ENCODE peak calls at places on chromosomes 12 and 14, in five cellular contexts. X is testis, Y is right lobe of liver, C is suprapubic skin, D is spleen. N is an unnamed sample. For H3K4me1, the result is how much of the 10 kb centered on the place peaks cover.

GRCh38 chr12:65615091-65615490 is 209.2 kb upstream of the HMGA2 start:
- DNase-seq in D (no peak), C (no peak), Y (no peak), X (no peak), N (no peak)

GRCh38 chr12:124513297-124513867 is 54.0 kb downstream of the NCOR2 start:
- DNase-seq in Y (no peak), D (no peak), C (no peak), X (no peak), N (no peak)

GRCh38 chr12:78062781-78063180 is 232.1 kb downstream of the NAV3 start:
- DNase-seq in D (no peak), X (peak), C (no peak), Y (no peak), N (no peak)

GRCh38 chr12:54197037-54197909 is 8.5 kb upstream of the SMUG1 start:
- DNase-seq in Y (no peak), X (no peak), D (no peak), C (no peak), N (peak)

GRCh38 chr12:9868951-9869306 is 225 bp downstream of the CLEC2B start:
- DNase-seq in Y (no peak), C (no peak), D (no peak), X (no peak), N (no peak)

GRCh38 chr12:47038270-47038748 is 41.1 kb upstream of the PCED1B start:
- DNase-seq in C (no peak), Y (no peak), X (no peak), D (no peak), N (no peak)

GRCh38 chr12:12447837-12448236 is 91.0 kb downstream of the BORCS5 start:
- DNase-seq in X (no peak), Y (no peak), C (no peak), D (no peak), N (no peak)

GRCh38 chr12:47414511-47414910 is 291.3 kb downstream of the RPAP3 start:
- DNase-seq in X (no peak), C (no peak), Y (no peak), D (no peak), N (no peak)

GRCh38 chr12:59173696-59174095 is 253.4 kb upstream of the LRIG3 start:
- DNase-seq in C (no peak), Y (no peak), D (no peak), X (no peak), N (no peak)
- TF ChIP-seq POLR2A in C (no peak), Y (no peak), D (no peak), X (no peak), N (no peak)

DNA sequence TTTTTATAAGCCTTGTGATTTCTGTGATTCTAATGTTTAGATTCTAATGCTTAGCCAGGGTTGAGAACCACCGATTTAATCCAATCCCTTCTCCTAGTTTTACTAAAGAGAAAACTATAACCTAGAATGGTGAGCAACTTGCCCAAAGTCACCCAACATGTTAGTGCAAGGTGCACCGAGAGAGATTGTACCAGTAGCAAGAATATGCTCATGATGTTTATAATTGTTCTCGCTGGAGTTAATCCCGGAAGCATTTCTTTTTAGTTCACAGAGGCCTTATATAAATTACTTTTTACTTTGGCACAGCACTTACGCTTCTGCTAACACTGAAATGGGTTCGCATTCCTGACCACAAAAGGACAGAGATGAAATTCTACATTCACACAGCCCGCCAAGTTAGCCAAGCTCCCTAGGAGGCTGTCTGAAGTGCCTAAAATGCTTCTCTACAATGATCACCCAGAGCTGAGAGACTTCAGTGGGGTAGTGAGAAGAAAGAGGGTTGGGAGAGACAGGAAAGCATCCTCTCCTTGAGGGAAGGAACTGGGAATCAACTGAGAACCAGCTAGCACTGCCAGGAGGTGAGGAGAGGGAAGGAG is 579 bp upstream of the BLOC1S1 start:
- DNase-seq in Y (no peak), X (no peak), D (no peak), C (no peak), N (no peak)
- H3K4me3 ChIP-seq in Y (peak), X (peak), D (peak), C (peak), N (peak)

GRCh38 chr14:65414961-65415589 is 2.5 kb downstream of the FUT8 start:
- DNase-seq in C (no peak), D (no peak), X (peak), Y (no peak), N (no peak)
- H3K4me1 ChIP-seq in C (under half), D (under half), X (under half), Y (under half), N (under half)

GRCh38 chr12:55845785-55846496 is 3.2 kb upstream of the MMP19 start:
- DNase-seq in X (no peak), Y (no peak), C (peak), D (no peak), N (no peak)

GRCh38 chr12:55847033-55847432 is 4.3 kb upstream of the MMP19 start:
- DNase-seq in Y (no peak), X (no peak), C (peak), D (no peak), N (no peak)

GRCh38 chr12:55849616-55850015 is 6.9 kb upstream of the MMP19 start:
- DNase-seq in C (peak), D (no peak), X (no peak), Y (no peak), N (no peak)

GRCh38 chr12:55845349-55845748 is 2.6 kb upstream of the MMP19 start:
- DNase-seq in Y (no peak), D (no peak), C (peak), X (no peak), N (no peak)

DNA sequence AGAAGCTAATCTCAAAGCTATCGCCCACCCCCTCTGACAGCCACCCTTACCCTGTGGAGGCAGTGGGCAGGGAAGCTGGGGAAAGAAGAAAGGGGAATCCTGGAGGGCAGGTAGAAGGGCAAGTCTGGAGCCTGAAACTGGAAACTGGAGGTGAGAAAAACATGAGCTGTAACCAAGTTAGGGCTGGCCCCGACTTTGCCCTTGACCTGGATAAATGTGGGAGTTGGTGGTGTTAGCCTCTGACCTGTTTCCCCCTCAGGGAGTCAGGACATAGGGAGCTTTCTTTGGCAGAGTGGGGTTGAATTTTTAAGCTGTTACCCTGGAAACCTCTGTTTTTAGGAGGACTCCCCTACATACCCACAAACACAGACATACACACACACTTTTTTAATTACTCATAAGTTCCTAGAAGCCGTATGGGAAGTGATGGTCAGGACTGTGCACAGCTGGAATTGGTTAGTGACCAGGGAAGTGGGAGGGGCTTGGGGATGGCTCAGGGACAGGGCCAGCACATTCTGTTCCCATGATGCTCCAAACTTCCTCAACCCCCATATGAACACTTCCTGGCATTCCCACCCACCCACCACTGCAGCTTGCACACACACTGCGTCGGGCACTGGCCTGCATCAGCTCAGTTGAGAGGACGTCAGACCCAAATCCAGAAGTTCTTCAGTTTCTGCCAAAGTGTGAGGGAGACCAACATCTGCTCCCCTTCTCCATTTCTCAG is 5.0 kb upstream of the MMP19 start:
- DNase-seq in Y (peak), C (peak), X (peak), D (peak), N (peak)
- TF ChIP-seq POLR2A in Y (peak), C (peak), X (no peak), D (no peak), N (peak)

DNA sequence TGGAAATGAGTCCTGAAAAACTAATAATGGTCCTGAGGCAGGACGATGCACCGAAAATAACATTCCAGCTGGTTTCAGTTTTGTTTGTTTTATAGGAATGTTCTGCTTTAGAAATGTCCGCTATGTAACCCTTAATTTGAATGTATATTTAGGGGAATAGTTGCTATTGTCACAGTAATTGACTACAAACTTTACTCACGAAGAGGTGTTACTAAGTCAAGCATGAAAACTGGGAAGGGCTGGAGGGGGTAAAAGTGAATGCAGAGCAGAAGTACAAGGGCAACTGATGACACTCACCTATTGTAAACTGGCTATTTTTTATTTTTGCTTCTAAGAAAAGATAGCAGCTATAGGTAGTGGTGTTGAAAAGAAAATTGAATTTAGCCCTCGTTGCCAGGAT is 230.7 kb upstream of the SYT10 start:
- DNase-seq in D (no peak), C (no peak), X (no peak), Y (no peak), N (no peak)
- H3K4me3 ChIP-seq in D (no peak), C (no peak), X (no peak), Y (no peak), N (no peak)

GRCh38 chr12:88683628-88684027 is 103.4 kb upstream of the KITLG start:
- DNase-seq in X (no peak), C (no peak), Y (no peak), D (no peak), N (no peak)

GRCh38 chr12:88684610-88685009 is 104.3 kb upstream of the KITLG start:
- DNase-seq in D (no peak), C (no peak), X (no peak), Y (no peak), N (no peak)

GRCh38 chr12:88681271-88681670 is 101.0 kb upstream of the KITLG start:
- DNase-seq in X (no peak), D (no peak), Y (no peak), C (no peak), N (no peak)

GRCh38 chr12:88684170-88684569 is 103.9 kb upstream of the KITLG start:
- DNase-seq in D (no peak), C (no peak), Y (no peak), X (no peak), N (no peak)
- H3K4me1 ChIP-seq in D (under half), C (under half), Y (under half), X (under half), N (under half)

GRCh38 chr14:26597136-26598080 is at the start of gene NOVA1:
- DNase-seq in C (peak), X (peak), D (peak), Y (peak), N (peak)
- TF ChIP-seq POLR2A in C (peak), X (no peak), D (no peak), Y (no peak), N (no peak)

DNA sequence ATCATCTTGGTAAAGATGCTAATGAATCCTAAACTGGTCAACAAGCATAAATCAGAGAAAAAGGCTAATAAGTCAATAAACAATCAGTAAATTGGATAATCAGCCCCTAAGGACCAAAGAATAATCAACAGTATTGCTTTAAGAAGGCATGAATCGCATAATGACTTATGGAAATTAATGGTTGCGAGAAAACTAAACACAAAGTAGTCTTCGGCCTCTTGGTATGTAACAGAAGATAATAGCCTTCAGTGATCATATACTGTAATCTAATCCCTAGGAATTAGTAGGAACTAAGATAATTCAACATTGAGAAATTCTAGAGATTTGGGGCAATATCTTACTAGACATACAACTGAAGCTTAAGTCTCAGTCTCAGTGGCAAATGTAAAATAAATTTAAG is 122.1 kb downstream of the PRKCH start:
- DNase-seq in Y (no peak), D (no peak), C (no peak), X (no peak), N (no peak)
- H3K4me3 ChIP-seq in Y (no peak), D (no peak), C (no peak), X (no peak), N (no peak)

DNA sequence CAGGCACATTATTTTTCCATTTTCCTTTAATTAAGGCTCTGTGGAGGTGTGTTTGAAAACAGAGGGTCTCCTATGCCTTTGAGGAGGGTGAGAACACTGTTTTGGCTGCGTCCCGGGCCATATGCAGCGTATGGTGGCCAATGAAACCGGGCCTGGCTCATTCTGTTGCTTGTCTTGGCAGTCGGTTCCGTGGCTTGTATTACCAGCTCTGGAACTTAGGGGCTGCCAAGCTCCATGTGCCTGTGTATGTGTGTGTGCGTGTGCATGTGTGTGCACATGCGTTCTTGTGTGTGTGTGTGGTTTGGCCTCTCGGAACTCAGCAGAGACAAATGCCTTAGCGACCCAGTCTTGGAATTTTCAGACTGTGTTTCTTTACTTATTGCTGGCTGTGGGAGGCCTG is 2.7 kb downstream of the JDP2 start:
- DNase-seq in C (no peak), X (peak), Y (no peak), D (no peak), N (peak)
- H3K4me1 ChIP-seq in C (half or more), X (under half), Y (under half), D (under half), N (half or more)

N was measured in gastrocnemius medialis.